ENCODE peak calls at places on chromosome 12, in four cellular contexts. W, I, O and P are unnamed samples.

GRCh38 chr12:45203767-45204166 is 12.1 kb upstream of the ANO6 start:
- DNase-seq in W (no peak), O (no peak), I (no peak), P (no peak)

GRCh38 chr12:109169676-109170075 is 53.3 kb downstream of the ACACB start:
- DNase-seq in O (no peak), I (no peak), W (no peak), P (no peak)

GRCh38 chr12:83826112-83826511 is 1086.5 kb downstream of the SLC6A15 start:
- DNase-seq in O (peak), W (peak), I (peak), P (no peak)

GRCh38 chr12:68945255-68945654 is 12.3 kb upstream of the CPM start:
- DNase-seq in O (no peak), W (no peak), I (no peak), P (no peak)

GRCh38 chr12:92224685-92225331 is 79.2 kb upstream of the BTG1 start:
- DNase-seq in I (peak), O (no peak), W (peak), P (no peak)

GRCh38 chr12:116761499-116761898 is 23.4 kb downstream of the RNFT2 start:
- DNase-seq in W (no peak), I (no peak), O (no peak), P (no peak)

GRCh38 chr12:41557081-41557480 is 369.0 kb downstream of the PDZRN4 start:
- DNase-seq in O (no peak), W (no peak), I (no peak), P (no peak)

GRCh38 chr12:68587448-68587873 is 23.2 kb upstream of the RAP1B start:
- DNase-seq in O (no peak), W (no peak), I (no peak), P (no peak)

GRCh38 chr12:52250048-52250990 is 17.3 kb downstream of the KRT7 start:
- DNase-seq in I (no peak), O (no peak), W (no peak), P (no peak)

GRCh38 chr12:26317942-26318565 is 122.7 kb downstream of the SSPN start:
- DNase-seq in W (no peak), O (no peak), I (no peak), P (no peak)

GRCh38 chr12:113988976-113989375 is 22.9 kb upstream of the RBM19 start:
- DNase-seq in I (no peak), O (no peak), W (no peak), P (no peak)

DNA sequence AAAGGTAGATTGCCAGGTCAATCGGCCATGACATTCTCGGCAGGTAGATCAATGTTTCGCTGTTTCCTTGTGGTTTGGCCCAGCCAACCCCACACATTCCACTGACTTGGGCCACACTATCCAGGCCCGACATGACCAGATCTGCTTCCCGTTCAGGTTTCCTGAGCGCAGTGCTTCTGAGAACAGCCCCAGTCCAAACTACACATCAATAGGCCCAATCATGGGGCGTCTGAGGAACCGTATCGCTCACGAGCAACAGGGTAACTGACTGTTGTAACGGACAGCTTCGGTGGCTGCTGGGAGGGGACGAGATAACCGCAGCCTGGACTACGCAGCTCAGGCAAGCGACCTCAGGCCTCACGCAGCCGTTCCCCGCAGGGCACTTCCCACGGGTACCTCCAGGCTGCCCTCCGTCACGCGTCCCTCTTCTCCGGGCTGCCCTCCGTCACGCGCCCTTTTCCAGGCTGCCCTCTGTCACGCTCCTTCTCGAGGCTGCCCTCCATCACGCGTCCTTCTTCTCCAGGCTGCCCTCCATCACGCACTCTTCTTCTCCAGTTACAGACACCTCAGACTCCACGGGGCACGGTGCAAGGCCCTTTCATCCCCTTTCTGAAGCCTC is 14.7 kb downstream of the ZNF605 start:
- DNase-seq in W (no peak), O (no peak), I (no peak), P (no peak)
- TF ChIP-seq POLR2AphosphoS5 in W (no peak), O (no peak), I (no peak), P (no peak)

GRCh38 chr12:118350908-118351592 is 21.7 kb downstream of the TAOK3 start:
- DNase-seq in I (no peak), W (no peak), O (no peak), P (no peak)
- H3K27ac ChIP-seq in I (no peak), W (no peak), O (no peak), P (no peak)

DNA sequence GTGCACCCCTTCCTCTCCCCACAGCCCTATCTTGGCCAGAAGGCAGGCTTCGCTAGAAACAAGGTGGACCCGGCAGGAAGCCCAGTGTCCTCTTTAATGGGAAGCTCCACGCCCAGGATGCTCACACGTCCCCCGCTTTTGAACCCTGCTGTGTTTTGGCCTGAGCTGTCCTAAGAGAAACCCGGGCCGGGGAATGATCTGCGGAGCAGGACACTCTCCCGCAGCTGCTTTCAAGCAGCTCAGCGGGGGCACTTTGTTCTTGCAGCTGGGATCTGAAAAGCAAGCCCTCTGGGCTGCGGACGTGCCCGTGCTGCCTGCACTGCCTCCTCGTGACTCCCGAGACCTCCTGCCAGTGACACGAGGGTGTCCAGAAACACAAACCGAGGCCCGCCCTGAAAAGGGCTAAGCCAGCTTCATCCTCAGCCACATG is 30.0 kb downstream of the SCARB1 start:
- DNase-seq in W (peak), O (peak), I (no peak), P (no peak)
- H3K9ac ChIP-seq in W (no peak), O (no peak), I (no peak), P (no peak)

DNA sequence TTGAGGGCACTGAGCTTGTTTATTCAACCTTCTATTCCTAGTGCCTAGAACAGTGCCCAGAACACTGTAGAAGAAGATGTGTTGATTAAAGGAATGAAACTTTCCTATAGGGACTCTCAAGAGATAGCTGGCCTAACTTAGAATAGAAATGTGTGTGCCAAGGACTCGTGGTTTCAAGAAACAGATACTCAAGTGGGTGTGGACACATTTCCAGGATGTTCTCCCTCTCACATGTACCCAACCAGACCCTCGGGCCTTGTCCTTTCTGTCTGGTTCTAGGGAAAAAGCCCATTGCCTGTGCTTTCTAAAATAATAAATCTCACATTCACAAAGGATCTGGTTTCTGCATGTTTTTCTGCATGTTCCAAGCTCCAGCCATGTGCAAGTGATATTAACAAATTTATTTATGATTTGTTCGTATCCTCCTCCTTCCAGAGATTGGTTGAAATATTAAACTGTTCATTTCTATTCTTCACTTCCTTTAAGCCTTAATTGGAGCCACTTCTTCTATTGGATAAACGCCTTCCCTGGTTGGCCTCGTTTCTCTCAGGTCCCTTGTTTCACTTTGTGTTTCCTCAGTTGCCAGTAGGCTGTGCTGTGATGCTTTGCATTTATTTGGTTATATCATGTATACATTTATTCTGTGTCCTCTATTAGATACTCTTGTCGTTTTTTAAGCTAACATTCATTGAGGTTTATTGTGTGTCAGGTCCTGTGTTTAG is 89.8 kb downstream of the CRADD start:
- DNase-seq in W (peak), O (no peak), I (no peak), P (no peak)
- TF ChIP-seq POLR2AphosphoS5 in W (no peak), O (no peak), I (no peak), P (no peak)